ENCODE peak calls at places on chromosome 14, in ten cellular contexts. I is lung microvascular endothelial cell; R is T-helper 9 cell; N is neural progenitor cell; P is NCI-H1417; C is natural killer cell; K is AG10803; H is NCI-H774; Y is activated CD4-positive, alpha-beta T cell treated with anti-CD3 and anti-CD28 coated beads, Interleukin-2, amount 10 ng/mL, durations not matched to agents 7 days and 5 days; B is T1000. L is an unnamed sample.

GRCh38 chr14:75831455-75831854 is 150.3 kb downstream of the TGFB3 start:
- DNase-seq in N (no peak), C (no peak), H (peak; percentile 69), K (peak; percentile 83), P (peak; percentile 77), I (peak; percentile 71), Y (peak; percentile 73), R (peak; percentile 1), B (no peak), L (no peak)

GRCh38 chr14:92153581-92153980 is 31.8 kb downstream of the CPSF2 start:
- DNase-seq in B (no peak), N (no peak), C (no peak), H (no peak), Y (no peak), K (no peak), R (no peak), P (peak; percentile 39), I (no peak), L (no peak)

GRCh38 chr14:29773990-29774389 is 153.7 kb downstream of the PRKD1 start:
- DNase-seq in I (no peak), N (no peak), P (peak; percentile 73), R (no peak), Y (no peak), C (no peak), H (peak; percentile 42), K (no peak), B (no peak), L (no peak)

GRCh38 chr14:77306406-77307098 is 14.1 kb downstream of the POMT2 start:
- DNase-seq in H (no peak), I (no peak), K (peak; percentile 68), Y (no peak), B (no peak), N (peak; percentile 34), C (no peak), P (no peak), R (no peak), L (no peak)

GRCh38 chr14:49497725-49498348 is 88.3 kb downstream of the RPS29 start:
- DNase-seq in C (no peak), K (peak; percentile 69), Y (peak; percentile 25), P (peak; percentile 87), B (no peak), N (peak; percentile 81), R (peak; percentile 1), H (peak; percentile 63), I (peak; percentile 81), L (peak; percentile 60)

GRCh38 chr14:54182419-54183040 is 214.3 kb upstream of the CDKN3 start:
- DNase-seq in B (no peak), H (no peak), K (peak; percentile 75), C (no peak), R (no peak), Y (no peak), P (no peak), I (no peak), N (no peak), L (no peak)

GRCh38 chr14:52000019-52000582 is 10.8 kb downstream of the RTRAF start:
- DNase-seq in K (peak; percentile 16), C (no peak), H (no peak), P (no peak), Y (no peak), R (no peak), I (no peak), B (no peak), N (no peak), L (no peak)

GRCh38 chr14:77641534-77642341 is 25.3 kb upstream of the SPTLC2 start:
- DNase-seq in Y (peak; percentile 67), I (peak; percentile 89), K (peak; percentile 68), R (peak; percentile 44), P (no peak), H (no peak), B (no peak), C (peak; percentile 60), N (no peak), L (no peak)

GRCh38 chr14:36317650-36318049 is 2.8 kb downstream of the MBIP start:
- DNase-seq in H (no peak), I (no peak), P (peak; percentile 29), K (no peak), Y (no peak), C (no peak), R (no peak), B (no peak), N (no peak), L (no peak)

GRCh38 chr14:33636715-33637114 is 314.2 kb downstream of the EGLN3 start:
- DNase-seq in B (no peak), H (no peak), Y (no peak), N (no peak), I (no peak), K (no peak), C (no peak), R (no peak), P (no peak), L (no peak)

GRCh38 chr14:71240866-71241520 is 333.7 kb downstream of the PCNX1 start:
- DNase-seq in B (no peak), R (no peak), H (no peak), N (no peak), P (no peak), I (peak; percentile 57), K (no peak), C (no peak), Y (no peak), L (no peak)

GRCh38 chr14:89473979-89474378 is 56.9 kb upstream of the FOXN3 start:
- DNase-seq in N (no peak), K (peak; percentile 14), B (no peak), C (no peak), Y (no peak), R (no peak), I (no peak), H (no peak), P (no peak), L (no peak)

GRCh38 chr14:20164462-20164861 is 25.8 kb downstream of the OR4N5 start:
- DNase-seq in H (no peak), Y (no peak), N (no peak), C (no peak), I (no peak), B (no peak), R (no peak), P (no peak), K (no peak), L (no peak)

GRCh38 chr14:72745546-72745945 is 148.4 kb downstream of the DPF3 start:
- DNase-seq in Y (no peak), N (no peak), I (no peak), K (peak; percentile 86), P (no peak), C (no peak), H (no peak), B (peak; percentile 75), R (no peak), L (no peak)

GRCh38 chr14:83096092-83096491 is 1562.4 kb upstream of the SEL1L start:
- DNase-seq in P (no peak), H (no peak), Y (no peak), C (no peak), R (no peak), I (no peak), N (no peak), B (no peak), K (no peak), L (no peak)